ENCODE peak calls at places on chromosomes 3 and 15, in seven cellular contexts. D is K562, A is HepG2, W is GM12878, U is GM12891, S is H1, I is SK-N-SH. C is an unnamed sample.

GRCh38 chr3:33660035-33660434 is 58.0 kb downstream of the CLASP2 start:
- DNase-seq in D (no peak), A (no peak), W (no peak), U (no peak), S (no peak), I (no peak), C (no peak)

GRCh38 chr15:56468271-56468912 is 3.5 kb upstream of the MNS1 start:
- DNase-seq in D (no peak), A (no peak), W (peak; percentile 33), U (no peak), S (no peak), I (no peak), C (no peak)

GRCh38 chr15:68154923-68155559 is 50.1 kb downstream of the CALML4 start:
- DNase-seq in D (peak; percentile 26), A (peak; percentile 53), W (no peak), U (no peak), S (no peak), I (peak; percentile 39), C (no peak)

GRCh38 chr3:11236588-11237461 is 35.4 kb upstream of the ATG7 start:
- DNase-seq in D (peak; percentile 77), A (peak; percentile 39), W (no peak), U (peak; percentile 49), S (peak; percentile 91), I (peak; percentile 70), C (peak; percentile 39)

GRCh38 chr3:165378761-165379160 is 182.6 kb upstream of the SLITRK3 start:
- DNase-seq in D (no peak), A (no peak), W (no peak), U (no peak), S (no peak), I (no peak), C (no peak)

GRCh38 chr3:124260206-124260915 is 268.4 kb upstream of the ROPN1 start:
- DNase-seq in D (no peak), A (no peak), W (no peak), U (no peak), S (no peak), I (no peak), C (no peak)

GRCh38 chr15:55247766-55248427 is 41.7 kb downstream of the RAB27A start:
- DNase-seq in D (no peak), A (no peak), W (no peak), U (no peak), S (no peak), I (no peak), C (no peak)

GRCh38 chr15:57216288-57216687 is 160.0 kb upstream of the CGNL1 start:
- DNase-seq in D (no peak), A (no peak), W (no peak), U (no peak), S (no peak), I (no peak), C (no peak)

GRCh38 chr3:14566812-14567211 is 26.7 kb upstream of the GRIP2 start:
- DNase-seq in D (no peak), A (no peak), W (no peak), U (no peak), S (no peak), I (no peak), C (no peak)

GRCh38 chr3:71419369-71419768 is 164.2 kb downstream of the FOXP1 start:
- DNase-seq in D (no peak), A (no peak), W (no peak), U (no peak), S (no peak), I (no peak), C (no peak)

GRCh38 chr3:88936837-88937236 is 170.6 kb upstream of the EPHA3 start:
- DNase-seq in D (no peak), A (no peak), W (no peak), U (no peak), S (no peak), I (no peak), C (no peak)

GRCh38 chr15:80059786-80060489 is 462 bp downstream of the ZFAND6 start:
- DNase-seq in D (peak; percentile 91), A (peak; percentile 24), W (no peak), U (peak; percentile 59), S (no peak), I (peak; percentile 92), C (peak; percentile 66)

DNA sequence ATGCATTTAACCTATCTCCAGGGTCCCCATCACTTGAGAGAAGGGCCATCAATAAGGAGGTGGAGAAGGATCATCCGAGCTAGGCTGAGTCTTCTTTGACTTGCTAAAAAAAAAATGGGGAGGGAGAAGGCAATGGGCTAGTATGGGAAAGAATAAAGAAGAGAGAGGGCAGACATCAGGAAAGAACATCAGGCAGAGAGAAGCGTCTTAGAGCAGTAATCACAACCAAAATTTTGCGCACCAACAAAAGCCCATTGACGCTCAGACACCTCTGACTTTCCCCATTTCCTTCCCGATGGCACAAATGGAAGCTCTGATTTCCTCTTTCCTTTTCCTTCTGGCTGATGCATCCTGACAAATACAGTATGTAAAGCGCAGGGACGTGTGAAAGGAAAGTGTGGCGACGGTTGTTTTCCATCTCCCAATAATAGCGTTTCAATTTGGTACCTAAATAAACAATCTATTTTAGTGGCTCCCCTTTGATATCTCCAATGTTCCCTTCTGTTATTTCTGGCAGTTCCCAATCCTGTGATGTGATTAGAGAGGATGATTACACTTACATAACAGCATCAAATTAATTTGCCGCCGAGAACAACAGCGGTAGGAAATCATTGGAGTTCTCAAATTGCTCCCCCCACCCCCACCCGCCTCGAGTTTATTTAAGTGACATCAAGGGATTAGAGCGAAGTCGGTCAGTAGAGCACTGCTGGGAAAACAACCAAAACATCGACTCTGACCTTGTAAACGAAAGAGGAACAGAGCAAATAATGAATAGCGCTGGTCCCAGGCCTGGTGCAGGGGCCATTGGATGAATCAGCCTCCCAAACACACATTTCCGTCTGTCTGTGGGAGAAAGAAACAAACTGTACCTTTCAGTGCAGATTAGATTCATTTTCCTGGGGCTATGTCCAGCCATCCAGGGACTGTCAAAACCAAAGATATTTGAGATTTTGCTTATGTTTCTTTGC is 273.3 kb upstream of the ICE2 start:
- DNase-seq in D (no peak), A (peak; percentile 96), W (no peak), U (no peak), S (no peak), I (peak; percentile 35), C (no peak)
- TF ChIP-seq TAF1 in D (no peak), A (no peak), W (no peak), U (no peak), S (no peak), I (no peak), C (no peak)

GRCh38 chr3:98612587-98612986 is 19.2 kb upstream of the CPOX start:
- DNase-seq in D (no peak), A (peak; percentile 43), W (no peak), U (no peak), S (peak; percentile 69), I (no peak), C (no peak)

GRCh38 chr3:98613616-98614015 is 20.2 kb upstream of the CPOX start:
- DNase-seq in D (no peak), A (no peak), W (peak; percentile 24), U (no peak), S (no peak), I (no peak), C (no peak)

GRCh38 chr3:98608029-98608428 is 14.6 kb upstream of the CPOX start:
- DNase-seq in D (no peak), A (no peak), W (no peak), U (no peak), S (no peak), I (no peak), C (no peak)

GRCh38 chr3:98617841-98618240 is 24.4 kb upstream of the CPOX start:
- DNase-seq in D (no peak), A (no peak), W (no peak), U (no peak), S (no peak), I (no peak), C (no peak)

DNA sequence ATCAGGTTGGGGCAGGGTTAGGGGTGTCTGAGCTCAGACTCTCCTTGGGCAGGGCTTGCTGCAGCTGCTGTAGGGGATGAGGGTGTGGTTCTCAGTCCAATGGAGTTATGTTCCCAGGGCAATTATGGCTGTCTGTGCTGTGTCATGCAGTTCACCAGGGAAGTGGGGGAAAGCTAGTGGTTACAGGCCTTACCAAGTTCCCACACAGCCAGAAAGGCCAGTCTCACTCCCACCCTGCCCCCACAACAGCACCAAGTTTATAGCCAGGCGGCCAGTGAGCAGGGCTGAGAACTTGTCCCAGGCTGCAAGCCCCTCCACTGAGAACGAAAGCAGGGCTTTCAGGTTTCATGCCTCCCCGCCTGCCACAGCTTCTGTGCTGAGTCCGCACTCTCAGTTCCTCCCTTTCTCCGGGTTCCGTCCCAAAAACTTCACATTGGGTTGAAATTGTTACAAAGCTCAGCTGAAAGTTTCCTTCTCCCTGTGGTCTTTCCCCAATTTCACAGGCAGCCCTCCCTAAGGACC is 19.6 kb upstream of the CPOX start:
- DNase-seq in D (no peak), A (no peak), W (peak; percentile 96), U (no peak), S (no peak), I (no peak), C (no peak)
- TF ChIP-seq TAF1 in D (no peak), A (no peak), W (no peak), U (no peak), S (no peak), I (no peak), C (no peak)

GRCh38 chr3:181610973-181611265 is 100.8 kb upstream of the SOX2 start:
- DNase-seq in D (no peak), A (no peak), W (no peak), U (no peak), S (no peak), I (no peak), C (no peak)

GRCh38 chr3:181610083-181610972 is 101.4 kb upstream of the SOX2 start:
- DNase-seq in D (no peak), A (no peak), W (no peak), U (no peak), S (no peak), I (no peak), C (no peak)

GRCh38 chr3:181613813-181614212 is 97.9 kb upstream of the SOX2 start:
- DNase-seq in D (no peak), A (no peak), W (no peak), U (no peak), S (no peak), I (no peak), C (no peak)

GRCh38 chr3:181613191-181613590 is 98.5 kb upstream of the SOX2 start:
- DNase-seq in D (no peak), A (no peak), W (no peak), U (no peak), S (no peak), I (no peak), C (no peak)

DNA sequence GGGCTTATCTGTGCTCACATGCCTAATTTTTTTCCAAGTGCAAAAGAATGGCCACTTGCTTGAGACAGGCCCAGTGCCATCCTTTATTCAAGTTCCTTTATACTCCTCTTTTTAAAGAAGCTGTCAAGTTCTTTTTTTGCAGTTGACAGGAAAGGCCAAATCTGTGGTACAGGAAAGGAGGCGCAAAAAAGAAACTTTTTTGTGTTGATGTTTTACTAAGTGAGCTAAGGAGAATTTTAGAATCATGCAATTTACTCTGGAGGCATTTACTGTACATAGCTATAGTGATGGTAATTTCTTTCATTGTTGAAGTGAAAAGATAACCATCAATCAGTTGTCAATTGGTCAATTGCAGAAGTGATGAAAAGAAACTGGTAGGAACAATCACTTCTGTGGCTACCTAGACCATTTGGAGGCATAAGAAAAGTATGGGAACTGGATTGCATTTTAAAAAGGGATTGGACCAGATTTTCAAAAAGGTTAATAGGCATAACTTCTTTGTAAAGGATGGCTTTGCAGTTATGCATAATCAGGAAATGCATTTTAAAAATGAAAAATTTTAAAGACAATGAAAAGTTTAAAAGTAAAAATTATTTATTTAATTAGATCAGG is 102.5 kb upstream of the SOX2 start:
- DNase-seq in D (no peak), A (no peak), W (no peak), U (no peak), S (no peak), I (no peak), C (no peak)
- TF ChIP-seq TAF1 in D (no peak), A (no peak), W (no peak), U (no peak), S (no peak), I (no peak), C (no peak)

GRCh38 chr15:74322558-74323180 is 44.8 kb downstream of the CYP11A1 start:
- DNase-seq in D (peak; percentile 81), A (peak; percentile 41), W (no peak), U (peak; percentile 81), S (peak; percentile 88), I (peak; percentile 88), C (peak; percentile 72)
- TF ChIP-seq TAF1 in D (no peak), A (no peak), W (no peak), U (no peak), S (no peak), I (no peak), C (no peak)